ENCODE peak calls at places on chromosomes 13 and 19, in five cellular contexts. M is T-cell, S is fibroblast of the conjunctiva, A is NCI-H345, D is esophagus squamous epithelium. P is an unnamed sample.

GRCh38 chr19:57068921-57069697 is 50.7 kb upstream of the USP29 start:
- DNase-seq in D (no peak), S (no peak), A (no peak), M (no peak), P (no peak)

GRCh38 chr13:28044608-28045007 is 55.8 kb downstream of the FLT3 start:
- DNase-seq in S (no peak), M (no peak), D (no peak), A (no peak), P (no peak)

GRCh38 chr13:71218960-71219359 is 648.0 kb downstream of the DACH1 start:
- DNase-seq in M (no peak), A (peak), D (no peak), S (no peak), P (no peak)

GRCh38 chr13:113539822-113540221 is 44.7 kb upstream of the TFDP1 start:
- DNase-seq in A (no peak), S (peak), D (no peak), M (no peak), P (no peak)

GRCh38 chr13:48838193-48839000 is 137.3 kb upstream of the FNDC3A start:
- DNase-seq in A (no peak), S (no peak), M (no peak), D (no peak), P (no peak)

GRCh38 chr19:13872695-13873389 is 4.1 kb upstream of the NANOS3 start:
- DNase-seq in D (no peak), M (no peak), A (no peak), S (no peak), P (no peak)

GRCh38 chr13:51557875-51558604 is 26.2 kb upstream of the WDFY2 start:
- DNase-seq in S (peak), M (no peak), A (no peak), D (no peak), P (no peak)

GRCh38 chr19:36916991-36917390 is 859 bp downstream of the ZNF568 start:
- DNase-seq in D (no peak), M (no peak), A (no peak), S (peak), P (peak)

GRCh38 chr19:35355851-35356460 is 2.3 kb upstream of the FFAR3 start:
- DNase-seq in S (no peak), D (no peak), A (no peak), M (no peak), P (no peak)

GRCh38 chr19:31109626-31110025 is 239.6 kb downstream of the TSHZ3 start:
- DNase-seq in S (no peak), D (no peak), A (no peak), M (no peak), P (no peak)

GRCh38 chr19:19321143-19321577 is 531 bp downstream of the MAU2 start:
- DNase-seq in S (no peak), A (no peak), D (no peak), M (no peak), P (peak)

GRCh38 chr19:34220472-34221063 is 33.8 kb upstream of the GARRE1 start:
- DNase-seq in A (peak), S (peak), D (no peak), M (peak), P (no peak)

GRCh38 chr13:62483774-62484173 is 1068.1 kb upstream of the PCDH20 start:
- DNase-seq in S (no peak), D (no peak), M (no peak), A (no peak), P (peak)

GRCh38 chr13:79081942-79082341 is 324.1 kb downstream of the RBM26 start:
- DNase-seq in S (no peak), M (no peak), D (no peak), A (no peak), P (no peak)

GRCh38 chr19:18386543-18387251 is 739 bp downstream of the GDF15 start:
- DNase-seq in D (no peak), M (no peak), A (no peak), S (peak), P (no peak)

GRCh38 chr13:43054803-43055802 is 31.7 kb downstream of the DNAJC15 start:
- DNase-seq in A (no peak), D (no peak), S (peak), M (no peak), P (no peak)

GRCh38 chr13:99955747-99956472 is 15.7 kb downstream of the ZIC5 start:
- DNase-seq in D (no peak), M (no peak), A (no peak), S (no peak), P (no peak)

GRCh38 chr19:4586245-4586644 is 26.8 kb upstream of the SEMA6B start:
- DNase-seq in D (no peak), A (no peak), S (no peak), M (no peak), P (no peak)

GRCh38 chr19:6587093-6587820 is 3.7 kb downstream of the CD70 start:
- DNase-seq in A (no peak), S (no peak), M (no peak), D (no peak), P (no peak)

GRCh38 chr13:33556828-33557227 is 261.1 kb upstream of the RFC3 start:
- DNase-seq in A (no peak), M (no peak), S (no peak), D (no peak), P (no peak)

P was measured in retinal pigment epithelial cell.